ENCODE peak calls at places on chromosomes 11 and 22, in seven cellular contexts. One of them, this sample, is unnamed.

GRCh38 chr11:79100093-79100704 is 340.6 kb downstream of the TENM4 start:
- DNase-seq in cardiac fibroblast: peak; percentile 77
- DNase-seq in naive thymus-derived CD4-positive, alpha-beta T cell: no peak
- DNase-seq in IMR-90: peak; percentile 55
- DNase-seq in right cardiac atrium: no peak
- DNase-seq in heart right ventricle: no peak
- DNase-seq in epithelial cell of esophagus: peak; percentile 69
- DNase-seq in this sample: peak; percentile 51

GRCh38 chr11:17687946-17688670 is 31.3 kb upstream of the MYOD1 start:
- DNase-seq in epithelial cell of esophagus: no peak
- DNase-seq in IMR-90: no peak
- DNase-seq in right cardiac atrium: no peak
- DNase-seq in cardiac fibroblast: no peak
- DNase-seq in heart right ventricle: no peak
- DNase-seq in naive thymus-derived CD4-positive, alpha-beta T cell: no peak
- DNase-seq in this sample: no peak

GRCh38 chr11:121522043-121522941 is 69.5 kb upstream of the SORL1-AS1 start:
- DNase-seq in cardiac fibroblast: no peak
- DNase-seq in naive thymus-derived CD4-positive, alpha-beta T cell: no peak
- DNase-seq in epithelial cell of esophagus: peak; percentile 60
- DNase-seq in IMR-90: no peak
- DNase-seq in heart right ventricle: no peak
- DNase-seq in right cardiac atrium: no peak
- DNase-seq in this sample: peak; percentile 53

GRCh38 chr22:37157516-37158289 is 8.0 kb upstream of the IL2RB start:
- DNase-seq in naive thymus-derived CD4-positive, alpha-beta T cell: no peak
- DNase-seq in epithelial cell of esophagus: peak; percentile 67
- DNase-seq in heart right ventricle: no peak
- DNase-seq in right cardiac atrium: no peak
- DNase-seq in IMR-90: peak; percentile 31
- DNase-seq in cardiac fibroblast: no peak
- DNase-seq in this sample: peak; percentile 64

GRCh38 chr11:115527534-115528125 is 23.4 kb upstream of the CADM1 start:
- DNase-seq in naive thymus-derived CD4-positive, alpha-beta T cell: no peak
- DNase-seq in right cardiac atrium: no peak
- DNase-seq in cardiac fibroblast: no peak
- DNase-seq in heart right ventricle: no peak
- DNase-seq in IMR-90: no peak
- DNase-seq in epithelial cell of esophagus: peak; percentile 2
- DNase-seq in this sample: peak; percentile 35

GRCh38 chr11:34337016-34337415 is 20.8 kb downstream of the ABTB2 start:
- DNase-seq in heart right ventricle: no peak
- DNase-seq in IMR-90: no peak
- DNase-seq in naive thymus-derived CD4-positive, alpha-beta T cell: no peak
- DNase-seq in epithelial cell of esophagus: no peak
- DNase-seq in cardiac fibroblast: no peak
- DNase-seq in right cardiac atrium: no peak
- DNase-seq in this sample: no peak

GRCh38 chr22:22879675-22880029 is 8.0 kb upstream of the IGLL5 start:
- DNase-seq in right cardiac atrium: no peak
- DNase-seq in epithelial cell of esophagus: no peak
- DNase-seq in naive thymus-derived CD4-positive, alpha-beta T cell: no peak
- DNase-seq in heart right ventricle: no peak
- DNase-seq in cardiac fibroblast: no peak
- DNase-seq in IMR-90: no peak
- DNase-seq in this sample: no peak

GRCh38 chr11:47393163-47394049 is 15.0 kb upstream of the SLC39A13 start:
- DNase-seq in right cardiac atrium: peak; percentile 77
- DNase-seq in cardiac fibroblast: peak; percentile 40
- DNase-seq in naive thymus-derived CD4-positive, alpha-beta T cell: no peak
- DNase-seq in epithelial cell of esophagus: no peak
- DNase-seq in IMR-90: peak; percentile 88
- DNase-seq in heart right ventricle: no peak
- DNase-seq in this sample: no peak

GRCh38 chr11:15072551-15073143 is 746 bp upstream of the CALCB start:
- DNase-seq in cardiac fibroblast: no peak
- DNase-seq in naive thymus-derived CD4-positive, alpha-beta T cell: no peak
- DNase-seq in epithelial cell of esophagus: no peak
- DNase-seq in heart right ventricle: no peak
- DNase-seq in right cardiac atrium: no peak
- DNase-seq in IMR-90: no peak
- DNase-seq in this sample: no peak

GRCh38 chr22:32620992-32621391 is 146.4 kb downstream of the FBXO7 start:
- DNase-seq in IMR-90: no peak
- DNase-seq in epithelial cell of esophagus: no peak
- DNase-seq in cardiac fibroblast: no peak
- DNase-seq in heart right ventricle: no peak
- DNase-seq in right cardiac atrium: no peak
- DNase-seq in naive thymus-derived CD4-positive, alpha-beta T cell: no peak
- DNase-seq in this sample: no peak

GRCh38 chr11:6298605-6299004 is 21.7 kb downstream of the CAVIN3 start:
- DNase-seq in heart right ventricle: peak; percentile 33
- DNase-seq in epithelial cell of esophagus: peak; percentile 52
- DNase-seq in naive thymus-derived CD4-positive, alpha-beta T cell: no peak
- DNase-seq in right cardiac atrium: peak; percentile 66
- DNase-seq in IMR-90: no peak
- DNase-seq in cardiac fibroblast: peak; percentile 58
- DNase-seq in this sample: peak; percentile 38

GRCh38 chr11:32172771-32173170 is 81.9 kb downstream of the RCN1 start:
- DNase-seq in epithelial cell of esophagus: peak; percentile 24
- DNase-seq in naive thymus-derived CD4-positive, alpha-beta T cell: no peak
- DNase-seq in right cardiac atrium: no peak
- DNase-seq in heart right ventricle: no peak
- DNase-seq in IMR-90: peak; percentile 4
- DNase-seq in cardiac fibroblast: peak; percentile 31
- DNase-seq in this sample: no peak

GRCh38 chr11:2518983-2519340 is 74.2 kb downstream of the KCNQ1 start:
- DNase-seq in epithelial cell of esophagus: no peak
- DNase-seq in IMR-90: no peak
- DNase-seq in cardiac fibroblast: no peak
- DNase-seq in right cardiac atrium: peak; percentile 37
- DNase-seq in naive thymus-derived CD4-positive, alpha-beta T cell: no peak
- DNase-seq in heart right ventricle: no peak
- DNase-seq in this sample: no peak

GRCh38 chr11:109970516-109971183 is 122.5 kb upstream of the ZC3H12C start:
- DNase-seq in IMR-90: no peak
- DNase-seq in epithelial cell of esophagus: no peak
- DNase-seq in cardiac fibroblast: no peak
- DNase-seq in naive thymus-derived CD4-positive, alpha-beta T cell: no peak
- DNase-seq in right cardiac atrium: no peak
- DNase-seq in heart right ventricle: no peak
- DNase-seq in this sample: no peak

GRCh38 chr11:122724520-122724919 is 69.0 kb downstream of the UBASH3B start:
- DNase-seq in naive thymus-derived CD4-positive, alpha-beta T cell: no peak
- DNase-seq in cardiac fibroblast: peak; percentile 42
- DNase-seq in right cardiac atrium: no peak
- DNase-seq in heart right ventricle: no peak
- DNase-seq in IMR-90: peak; percentile 77
- DNase-seq in epithelial cell of esophagus: no peak
- DNase-seq in this sample: no peak

GRCh38 chr22:48578138-48579034 is 1249.3 kb downstream of the BRD1 start:
- DNase-seq in cardiac fibroblast: no peak
- DNase-seq in heart right ventricle: no peak
- DNase-seq in naive thymus-derived CD4-positive, alpha-beta T cell: no peak
- DNase-seq in epithelial cell of esophagus: no peak
- DNase-seq in IMR-90: no peak
- DNase-seq in right cardiac atrium: peak; percentile 38
- DNase-seq in this sample: no peak

GRCh38 chr11:37134637-37135036 is 536.6 kb upstream of the RAG2 start:
- DNase-seq in heart right ventricle: no peak
- DNase-seq in naive thymus-derived CD4-positive, alpha-beta T cell: no peak
- DNase-seq in IMR-90: no peak
- DNase-seq in right cardiac atrium: no peak
- DNase-seq in cardiac fibroblast: no peak
- DNase-seq in epithelial cell of esophagus: no peak
- DNase-seq in this sample: no peak

DNA sequence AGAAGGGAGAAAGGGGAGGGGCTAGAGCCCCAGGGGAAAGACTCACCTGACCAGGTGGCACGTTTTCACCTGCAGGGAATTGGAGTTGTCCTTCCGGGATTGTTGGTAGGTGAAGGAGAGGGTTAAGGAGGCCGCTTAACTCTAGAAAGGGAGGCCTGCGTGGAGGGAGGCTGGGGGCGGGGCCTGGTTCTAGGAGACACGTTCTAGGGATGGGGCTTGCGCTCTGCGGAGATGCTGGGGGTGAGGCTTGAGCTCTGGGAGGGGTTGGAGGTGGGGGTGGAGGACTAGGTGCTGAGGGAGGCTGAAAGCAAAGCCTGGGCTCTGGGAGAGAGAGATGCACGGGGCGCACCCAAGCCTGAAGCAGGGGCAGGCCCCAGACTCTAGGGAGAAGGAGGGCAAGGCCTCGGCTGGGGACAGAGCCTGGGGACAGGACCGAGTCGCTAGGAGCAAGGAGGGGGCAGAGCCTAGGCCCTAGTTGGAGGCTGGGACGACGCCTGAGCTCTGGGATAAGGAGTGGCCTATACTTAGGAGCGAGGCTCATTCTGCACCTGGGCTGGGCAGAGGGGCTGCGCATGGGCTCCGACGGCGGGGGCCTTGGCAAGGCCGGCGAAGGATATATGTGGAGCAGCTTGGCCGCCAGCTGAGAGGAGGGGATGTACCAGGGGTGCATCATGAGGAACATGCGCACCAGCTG is 2.4 kb downstream of the RASGRP2 start:
- DNase-seq in IMR-90: no peak
- DNase-seq in heart right ventricle: no peak
- DNase-seq in epithelial cell of esophagus: no peak
- DNase-seq in naive thymus-derived CD4-positive, alpha-beta T cell: no peak
- DNase-seq in right cardiac atrium: peak; percentile 75
- DNase-seq in cardiac fibroblast: no peak
- DNase-seq in this sample: no peak
- H3K4me3 ChIP-seq in IMR-90: no peak overlapping the region
- H3K4me3 ChIP-seq in heart right ventricle: peak overlapping the region; percentile 80
- H3K4me3 ChIP-seq in epithelial cell of esophagus: no peak overlapping the region
- H3K4me3 ChIP-seq in naive thymus-derived CD4-positive, alpha-beta T cell: peak overlapping the region; percentile 98
- H3K4me3 ChIP-seq in right cardiac atrium: no peak overlapping the region
- H3K4me3 ChIP-seq in cardiac fibroblast: no peak overlapping the region
- H3K4me3 ChIP-seq in this sample: no peak overlapping the region

GRCh38 chr22:31291716-31292644 is at the start of gene PIK3IP1:
- DNase-seq in right cardiac atrium: peak; percentile 94
- DNase-seq in heart right ventricle: peak; percentile 94
- DNase-seq in epithelial cell of esophagus: peak; percentile 94
- DNase-seq in IMR-90: peak; percentile 91
- DNase-seq in cardiac fibroblast: peak; percentile 93
- DNase-seq in naive thymus-derived CD4-positive, alpha-beta T cell: peak; percentile 90
- DNase-seq in this sample: peak; percentile 87

GRCh38 chr22:31289335-31289734 is 3.0 kb downstream of the PIK3IP1 start:
- DNase-seq in cardiac fibroblast: no peak
- DNase-seq in naive thymus-derived CD4-positive, alpha-beta T cell: peak; percentile 47
- DNase-seq in right cardiac atrium: peak; percentile 68
- DNase-seq in heart right ventricle: no peak
- DNase-seq in epithelial cell of esophagus: no peak
- DNase-seq in IMR-90: no peak
- DNase-seq in this sample: no peak

GRCh38 chr22:31290494-31291402 is 1.5 kb downstream of the PIK3IP1 start:
- DNase-seq in cardiac fibroblast: peak; percentile 91
- DNase-seq in naive thymus-derived CD4-positive, alpha-beta T cell: peak; percentile 97
- DNase-seq in heart right ventricle: peak; percentile 96
- DNase-seq in IMR-90: peak; percentile 90
- DNase-seq in right cardiac atrium: peak; percentile 97
- DNase-seq in epithelial cell of esophagus: peak; percentile 98
- DNase-seq in this sample: peak; percentile 83

GRCh38 chr22:31288496-31289235 is 3.6 kb downstream of the PIK3IP1 start:
- DNase-seq in IMR-90: no peak
- DNase-seq in epithelial cell of esophagus: no peak
- DNase-seq in heart right ventricle: no peak
- DNase-seq in right cardiac atrium: no peak
- DNase-seq in naive thymus-derived CD4-positive, alpha-beta T cell: no peak
- DNase-seq in cardiac fibroblast: no peak
- DNase-seq in this sample: no peak

GRCh38 chr22:31291403-31291715 is 929 bp downstream of the PIK3IP1 start:
- DNase-seq in cardiac fibroblast: no peak
- DNase-seq in heart right ventricle: no peak
- DNase-seq in naive thymus-derived CD4-positive, alpha-beta T cell: no peak
- DNase-seq in IMR-90: no peak
- DNase-seq in right cardiac atrium: no peak
- DNase-seq in epithelial cell of esophagus: no peak
- DNase-seq in this sample: no peak
- H3K4me3 ChIP-seq in cardiac fibroblast: peak overlapping the region; percentile 69
- H3K4me3 ChIP-seq in heart right ventricle: peak overlapping the region; percentile 76
- H3K4me3 ChIP-seq in naive thymus-derived CD4-positive, alpha-beta T cell: peak overlapping the region; percentile 100
- H3K4me3 ChIP-seq in IMR-90: peak overlapping the region; percentile 54
- H3K4me3 ChIP-seq in right cardiac atrium: peak overlapping the region; percentile 97
- H3K4me3 ChIP-seq in epithelial cell of esophagus: peak overlapping the region; percentile 85
- H3K4me3 ChIP-seq in this sample: peak overlapping the region; percentile 35

DNA sequence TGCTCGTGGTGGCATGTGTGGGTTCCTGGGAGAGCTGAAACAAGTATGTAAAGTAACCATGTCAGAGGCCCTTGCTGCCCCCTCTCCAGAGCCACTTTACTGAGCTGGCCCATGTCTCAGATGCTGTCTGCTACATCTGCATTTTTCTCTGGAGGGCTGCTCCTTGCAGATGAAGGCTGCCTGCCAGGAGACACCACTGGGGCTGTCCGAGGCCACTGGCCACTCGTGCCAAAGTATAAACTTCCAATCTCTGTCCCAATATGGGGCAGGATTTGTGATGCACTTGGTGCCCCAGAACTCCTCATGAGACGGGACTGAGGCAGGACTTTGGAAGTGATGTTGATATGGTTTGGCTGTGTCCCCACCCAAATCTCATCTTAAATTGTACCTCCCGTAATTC is 478.4 kb upstream of the B3GAT1 start:
- DNase-seq in cardiac fibroblast: no peak
- DNase-seq in right cardiac atrium: no peak
- DNase-seq in naive thymus-derived CD4-positive, alpha-beta T cell: no peak
- DNase-seq in IMR-90: no peak
- DNase-seq in heart right ventricle: no peak
- DNase-seq in epithelial cell of esophagus: no peak
- DNase-seq in this sample: no peak
- H3K4me3 ChIP-seq in cardiac fibroblast: no peak overlapping the region
- H3K4me3 ChIP-seq in right cardiac atrium: no peak overlapping the region
- H3K4me3 ChIP-seq in naive thymus-derived CD4-positive, alpha-beta T cell: no peak overlapping the region
- H3K4me3 ChIP-seq in IMR-90: no peak overlapping the region
- H3K4me3 ChIP-seq in heart right ventricle: no peak overlapping the region
- H3K4me3 ChIP-seq in epithelial cell of esophagus: no peak overlapping the region
- H3K4me3 ChIP-seq in this sample: no peak overlapping the region

GRCh38 chr11:72643547-72643946 is 30.7 kb downstream of the PDE2A start:
- DNase-seq in IMR-90: no peak
- DNase-seq in naive thymus-derived CD4-positive, alpha-beta T cell: no peak
- DNase-seq in epithelial cell of esophagus: peak; percentile 89
- DNase-seq in right cardiac atrium: no peak
- DNase-seq in heart right ventricle: no peak
- DNase-seq in cardiac fibroblast: peak; percentile 18
- DNase-seq in this sample: peak; percentile 71
- H3K4me3 ChIP-seq in IMR-90: no peak overlapping the region
- H3K4me3 ChIP-seq in naive thymus-derived CD4-positive, alpha-beta T cell: no peak overlapping the region
- H3K4me3 ChIP-seq in epithelial cell of esophagus: no peak overlapping the region
- H3K4me3 ChIP-seq in right cardiac atrium: no peak overlapping the region
- H3K4me3 ChIP-seq in heart right ventricle: no peak overlapping the region
- H3K4me3 ChIP-seq in cardiac fibroblast: no peak overlapping the region
- H3K4me3 ChIP-seq in this sample: no peak overlapping the region

GRCh38 chr11:9568854-9569587 is 4.4 kb upstream of the WEE1 start:
- DNase-seq in heart right ventricle: peak; percentile 61
- DNase-seq in naive thymus-derived CD4-positive, alpha-beta T cell: no peak
- DNase-seq in right cardiac atrium: peak; percentile 71
- DNase-seq in epithelial cell of esophagus: peak; percentile 98
- DNase-seq in IMR-90: peak; percentile 89
- DNase-seq in cardiac fibroblast: peak; percentile 95
- DNase-seq in this sample: peak; percentile 100
- H3K4me3 ChIP-seq in heart right ventricle: no peak overlapping the region
- H3K4me3 ChIP-seq in naive thymus-derived CD4-positive, alpha-beta T cell: no peak overlapping the region
- H3K4me3 ChIP-seq in right cardiac atrium: no peak overlapping the region
- H3K4me3 ChIP-seq in epithelial cell of esophagus: peak overlapping the region; percentile 27
- H3K4me3 ChIP-seq in IMR-90: no peak overlapping the region
- H3K4me3 ChIP-seq in cardiac fibroblast: no peak overlapping the region
- H3K4me3 ChIP-seq in this sample: no peak overlapping the region

GRCh38 chr22:35016909-35017308 is 49.0 kb upstream of the ISX start:
- DNase-seq in cardiac fibroblast: no peak
- DNase-seq in epithelial cell of esophagus: no peak
- DNase-seq in right cardiac atrium: no peak
- DNase-seq in heart right ventricle: no peak
- DNase-seq in naive thymus-derived CD4-positive, alpha-beta T cell: no peak
- DNase-seq in IMR-90: no peak
- DNase-seq in this sample: no peak
- H3K4me3 ChIP-seq in cardiac fibroblast: no peak overlapping the region
- H3K4me3 ChIP-seq in epithelial cell of esophagus: no peak overlapping the region
- H3K4me3 ChIP-seq in right cardiac atrium: no peak overlapping the region
- H3K4me3 ChIP-seq in heart right ventricle: no peak overlapping the region
- H3K4me3 ChIP-seq in naive thymus-derived CD4-positive, alpha-beta T cell: no peak overlapping the region
- H3K4me3 ChIP-seq in IMR-90: no peak overlapping the region
- H3K4me3 ChIP-seq in this sample: no peak overlapping the region